ENCODE peak calls at places on chromosomes 11 and 22, in seven cellular contexts. One of them, this sample, is unnamed.

GRCh38 chr11:69491071-69492031 is 9.9 kb downstream of the LINC01488 start:
- DNase-seq in upper lobe of left lung: no peak
- DNase-seq in GM23338: no peak
- DNase-seq in stomach: no peak
- DNase-seq in HCT116: no peak
- DNase-seq in SK-N-SH: no peak
- DNase-seq in HepG2: no peak
- DNase-seq in this sample: no peak

GRCh38 chr11:65448418-65449196 is 26.0 kb downstream of the NEAT1 start:
- DNase-seq in upper lobe of left lung: peak
- DNase-seq in GM23338: peak
- DNase-seq in stomach: peak
- DNase-seq in HCT116: no peak
- DNase-seq in SK-N-SH: no peak
- DNase-seq in HepG2: no peak
- DNase-seq in this sample: no peak

GRCh38 chr22:19287889-19288288 is 3.6 kb downstream of the CLTCL1 start:
- DNase-seq in upper lobe of left lung: no peak
- DNase-seq in GM23338: no peak
- DNase-seq in stomach: no peak
- DNase-seq in HCT116: no peak
- DNase-seq in SK-N-SH: no peak
- DNase-seq in HepG2: no peak
- DNase-seq in this sample: no peak

GRCh38 chr11:125603207-125603606 is 10.6 kb downstream of the STT3A start:
- DNase-seq in upper lobe of left lung: no peak
- DNase-seq in GM23338: no peak
- DNase-seq in stomach: no peak
- DNase-seq in HCT116: no peak
- DNase-seq in SK-N-SH: no peak
- DNase-seq in HepG2: no peak
- DNase-seq in this sample: no peak

GRCh38 chr11:106288988-106289387 is 211.5 kb downstream of the AASDHPPT start:
- DNase-seq in upper lobe of left lung: no peak
- DNase-seq in GM23338: peak
- DNase-seq in stomach: no peak
- DNase-seq in HCT116: no peak
- DNase-seq in SK-N-SH: no peak
- DNase-seq in HepG2: no peak
- DNase-seq in this sample: no peak

GRCh38 chr11:106306942-106307341 is 229.5 kb downstream of the AASDHPPT start:
- DNase-seq in upper lobe of left lung: no peak
- DNase-seq in GM23338: no peak
- DNase-seq in stomach: no peak
- DNase-seq in HCT116: no peak
- DNase-seq in SK-N-SH: no peak
- DNase-seq in HepG2: no peak
- DNase-seq in this sample: no peak

GRCh38 chr11:130652671-130653335 is 204.4 kb downstream of the ADAMTS15 start:
- DNase-seq in upper lobe of left lung: peak
- DNase-seq in GM23338: no peak
- DNase-seq in stomach: peak
- DNase-seq in HCT116: no peak
- DNase-seq in SK-N-SH: no peak
- DNase-seq in HepG2: no peak
- DNase-seq in this sample: no peak

GRCh38 chr11:34644669-34645406 is 23.9 kb downstream of the EHF start:
- DNase-seq in upper lobe of left lung: no peak
- DNase-seq in GM23338: no peak
- DNase-seq in stomach: no peak
- DNase-seq in HCT116: no peak
- DNase-seq in SK-N-SH: no peak
- DNase-seq in HepG2: no peak
- DNase-seq in this sample: no peak

GRCh38 chr11:33723238-33723881 is 12.9 kb downstream of the CD59 start:
- DNase-seq in upper lobe of left lung: peak
- DNase-seq in GM23338: no peak
- DNase-seq in stomach: no peak
- DNase-seq in HCT116: peak
- DNase-seq in SK-N-SH: no peak
- DNase-seq in HepG2: no peak
- DNase-seq in this sample: no peak

GRCh38 chr22:32815059-32815458 is 13.6 kb downstream of the TIMP3 start:
- DNase-seq in upper lobe of left lung: no peak
- DNase-seq in GM23338: no peak
- DNase-seq in stomach: no peak
- DNase-seq in HCT116: no peak
- DNase-seq in SK-N-SH: no peak
- DNase-seq in HepG2: no peak
- DNase-seq in this sample: no peak

GRCh38 chr11:69697861-69698260 is 6.0 kb downstream of the FGF19 start:
- DNase-seq in upper lobe of left lung: no peak
- DNase-seq in GM23338: no peak
- DNase-seq in stomach: no peak
- DNase-seq in HCT116: no peak
- DNase-seq in SK-N-SH: no peak
- DNase-seq in HepG2: no peak
- DNase-seq in this sample: no peak

GRCh38 chr22:48333323-48333763 is 1494.3 kb downstream of the BRD1 start:
- DNase-seq in upper lobe of left lung: no peak
- DNase-seq in GM23338: no peak
- DNase-seq in stomach: no peak
- DNase-seq in HCT116: no peak
- DNase-seq in SK-N-SH: no peak
- DNase-seq in HepG2: no peak
- DNase-seq in this sample: no peak

GRCh38 chr11:69645801-69646492 is 5.0 kb downstream of the CCND1 start:
- DNase-seq in upper lobe of left lung: no peak
- DNase-seq in GM23338: no peak
- DNase-seq in stomach: no peak
- DNase-seq in HCT116: no peak
- DNase-seq in SK-N-SH: no peak
- DNase-seq in HepG2: no peak
- DNase-seq in this sample: no peak

DNA sequence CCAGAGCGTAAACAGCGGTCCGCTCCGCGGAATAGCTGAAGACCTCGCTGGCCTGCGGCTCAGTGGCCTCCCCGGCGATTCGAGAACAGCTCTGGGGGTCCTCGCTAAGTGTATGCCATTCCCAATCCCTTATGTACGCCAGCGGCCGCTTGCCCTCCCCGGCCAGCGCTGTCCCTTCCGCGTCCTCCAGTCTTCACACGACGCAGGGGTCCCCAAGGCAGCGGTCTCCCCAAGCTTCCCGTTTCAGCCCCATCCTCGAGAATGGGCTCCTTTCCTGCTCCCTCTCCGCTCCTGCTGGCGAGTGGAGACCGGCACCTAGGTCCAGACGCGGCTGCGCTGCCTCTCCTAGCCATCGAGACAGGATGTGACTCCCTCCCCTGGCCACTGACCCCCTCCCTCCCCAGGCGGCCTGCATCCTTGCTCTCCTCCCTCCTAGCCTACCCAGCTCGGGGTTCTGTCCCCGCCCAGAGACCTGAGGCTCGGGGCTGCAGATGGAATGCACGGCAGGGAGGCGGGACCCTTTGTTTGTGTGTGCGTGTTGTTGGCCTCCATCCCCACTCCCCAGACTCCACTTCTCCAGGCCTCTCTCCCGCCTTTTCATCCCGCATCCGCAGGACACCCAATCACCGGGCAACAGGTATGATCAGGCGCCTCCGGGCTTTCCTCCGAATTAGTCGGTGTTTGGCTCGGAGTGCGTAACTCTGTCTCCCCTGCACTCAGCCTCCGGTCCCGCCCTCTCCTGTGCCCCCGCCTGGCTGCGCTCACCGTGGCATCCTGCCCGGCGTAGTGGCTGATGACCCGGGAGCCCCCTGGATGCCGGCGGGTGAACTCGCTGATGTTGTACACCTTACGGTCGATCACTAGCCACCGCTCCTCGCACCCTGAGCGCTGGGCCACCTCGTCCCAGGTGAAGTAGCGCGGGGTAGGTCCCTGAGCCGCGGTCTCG is 740 bp downstream of the FADS1 start:
- DNase-seq in upper lobe of left lung: peak
- DNase-seq in GM23338: peak
- DNase-seq in stomach: peak
- DNase-seq in HCT116: peak
- DNase-seq in SK-N-SH: peak
- DNase-seq in HepG2: peak
- DNase-seq in this sample: peak
- TF ChIP-seq POLR2AphosphoS5 in upper lobe of left lung: peak
- TF ChIP-seq POLR2AphosphoS5 in GM23338: peak
- TF ChIP-seq POLR2AphosphoS5 in stomach: no peak
- TF ChIP-seq POLR2AphosphoS5 in HCT116: peak
- TF ChIP-seq POLR2AphosphoS5 in SK-N-SH: no peak
- TF ChIP-seq POLR2AphosphoS5 in HepG2: peak
- TF ChIP-seq POLR2AphosphoS5 in this sample: no peak

DNA sequence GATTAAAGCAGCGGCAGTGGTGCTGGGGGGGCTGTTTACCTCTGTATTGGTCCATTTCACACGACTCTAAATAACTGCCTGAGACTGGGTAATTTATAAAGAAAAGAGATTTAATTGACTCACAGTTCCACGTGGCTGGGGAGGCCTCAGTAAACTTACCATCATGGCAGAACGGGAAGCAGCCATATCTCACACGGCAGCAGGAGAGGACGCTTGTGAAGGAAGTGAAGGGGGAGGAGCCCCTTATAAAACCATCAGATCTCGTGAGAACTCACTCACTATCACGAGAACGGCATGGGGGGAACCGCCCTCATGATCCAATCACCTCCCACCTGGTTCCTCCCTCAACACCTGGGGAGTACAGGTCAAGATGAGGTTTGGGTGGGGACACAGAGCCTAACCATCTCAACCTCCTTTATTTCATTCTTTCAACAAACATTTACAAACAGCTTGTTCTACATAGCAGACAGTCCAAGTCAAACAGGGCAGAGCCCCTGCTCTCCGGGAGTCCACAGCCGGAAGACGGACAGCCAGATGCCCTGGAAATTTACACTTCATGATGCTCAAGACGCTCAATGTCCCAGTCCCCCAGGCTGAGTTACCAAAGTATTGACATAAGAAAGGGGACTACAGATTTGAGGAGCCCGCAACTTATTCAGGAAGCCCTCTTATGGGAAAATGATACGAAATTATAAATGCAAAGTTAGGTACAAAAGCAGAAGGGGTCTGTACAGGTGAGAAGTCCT is 26.3 kb upstream of the HMGXB4 start:
- DNase-seq in upper lobe of left lung: no peak
- DNase-seq in GM23338: no peak
- DNase-seq in stomach: no peak
- DNase-seq in HCT116: peak
- DNase-seq in SK-N-SH: peak
- DNase-seq in HepG2: peak
- DNase-seq in this sample: no peak
- TF ChIP-seq POLR2AphosphoS5 in upper lobe of left lung: no peak
- TF ChIP-seq POLR2AphosphoS5 in GM23338: no peak
- TF ChIP-seq POLR2AphosphoS5 in stomach: no peak
- TF ChIP-seq POLR2AphosphoS5 in HCT116: peak
- TF ChIP-seq POLR2AphosphoS5 in SK-N-SH: no peak
- TF ChIP-seq POLR2AphosphoS5 in HepG2: peak
- TF ChIP-seq POLR2AphosphoS5 in this sample: no peak

DNA sequence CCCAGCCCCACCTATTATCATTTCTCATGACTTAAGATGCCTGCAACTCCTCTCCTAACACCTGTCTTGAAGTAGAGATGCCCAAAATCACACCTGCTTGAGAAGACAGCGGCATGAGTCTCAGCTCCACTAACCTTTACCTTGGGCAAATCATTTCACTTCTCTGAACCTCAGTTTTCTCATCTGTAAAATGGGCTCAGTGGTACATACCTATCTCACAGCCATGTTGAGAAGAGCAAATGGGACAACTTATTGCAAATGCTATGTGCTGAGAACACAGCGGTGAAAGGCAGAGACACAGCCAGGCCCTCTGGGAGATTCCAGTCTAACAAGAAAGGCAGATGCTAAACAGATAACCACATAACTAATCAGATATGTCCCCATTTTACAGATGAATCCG is 7.8 kb downstream of the TST start:
- DNase-seq in upper lobe of left lung: no peak
- DNase-seq in GM23338: no peak
- DNase-seq in stomach: no peak
- DNase-seq in HCT116: no peak
- DNase-seq in SK-N-SH: no peak
- DNase-seq in HepG2: no peak
- DNase-seq in this sample: no peak
- TF ChIP-seq POLR2AphosphoS5 in upper lobe of left lung: no peak
- TF ChIP-seq POLR2AphosphoS5 in GM23338: no peak
- TF ChIP-seq POLR2AphosphoS5 in stomach: no peak
- TF ChIP-seq POLR2AphosphoS5 in HCT116: no peak
- TF ChIP-seq POLR2AphosphoS5 in SK-N-SH: no peak
- TF ChIP-seq POLR2AphosphoS5 in HepG2: no peak
- TF ChIP-seq POLR2AphosphoS5 in this sample: no peak

GRCh38 chr22:27133951-27134664 is 476.7 kb downstream of the MIAT start:
- DNase-seq in upper lobe of left lung: peak
- DNase-seq in GM23338: no peak
- DNase-seq in stomach: peak
- DNase-seq in HCT116: no peak
- DNase-seq in SK-N-SH: no peak
- DNase-seq in HepG2: no peak
- DNase-seq in this sample: no peak
- TF ChIP-seq POLR2AphosphoS5 in upper lobe of left lung: no peak
- TF ChIP-seq POLR2AphosphoS5 in GM23338: no peak
- TF ChIP-seq POLR2AphosphoS5 in stomach: no peak
- TF ChIP-seq POLR2AphosphoS5 in HCT116: no peak
- TF ChIP-seq POLR2AphosphoS5 in SK-N-SH: no peak
- TF ChIP-seq POLR2AphosphoS5 in HepG2: no peak
- TF ChIP-seq POLR2AphosphoS5 in this sample: no peak

DNA sequence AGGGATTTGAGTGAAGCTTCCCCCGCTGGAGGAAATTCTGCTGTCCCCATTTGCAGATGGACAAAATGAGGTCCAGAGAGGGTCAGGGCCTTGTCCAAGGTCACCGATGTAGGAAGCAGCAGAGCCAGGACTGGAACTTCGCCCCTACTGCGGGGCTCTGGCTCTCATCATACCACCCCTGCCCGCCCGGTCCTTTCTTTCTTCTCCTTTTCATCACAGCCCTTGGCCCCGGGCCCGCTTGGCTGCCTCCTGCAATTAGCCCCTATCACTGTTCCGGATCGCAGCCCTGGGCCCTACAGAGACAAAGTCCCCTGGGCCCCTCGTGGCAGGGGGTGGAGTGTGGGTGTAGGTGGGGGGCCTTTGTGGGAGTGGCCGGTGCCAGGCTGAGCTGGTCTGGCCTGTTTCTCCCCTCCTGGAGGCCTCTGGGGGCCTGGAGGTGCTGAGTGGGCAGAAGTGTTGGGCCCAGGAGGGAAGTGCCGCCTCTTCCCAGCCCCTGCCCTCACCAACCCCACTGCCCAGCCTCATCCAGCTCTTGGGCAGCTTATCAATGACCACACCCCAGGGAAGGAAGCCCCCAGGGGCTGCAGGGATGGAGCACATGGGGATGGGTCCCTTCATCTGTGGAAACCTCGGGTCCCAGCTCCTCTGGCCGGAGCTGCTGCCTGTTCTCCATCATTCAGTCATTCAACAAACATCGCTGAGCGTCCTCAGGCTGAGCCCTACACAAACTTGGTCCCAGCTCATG is 3.4 kb downstream of the EMID1 start:
- DNase-seq in upper lobe of left lung: no peak
- DNase-seq in GM23338: no peak
- DNase-seq in stomach: peak
- DNase-seq in HCT116: no peak
- DNase-seq in SK-N-SH: peak
- DNase-seq in HepG2: no peak
- DNase-seq in this sample: no peak
- TF ChIP-seq POLR2AphosphoS5 in upper lobe of left lung: no peak
- TF ChIP-seq POLR2AphosphoS5 in GM23338: no peak
- TF ChIP-seq POLR2AphosphoS5 in stomach: no peak
- TF ChIP-seq POLR2AphosphoS5 in HCT116: no peak
- TF ChIP-seq POLR2AphosphoS5 in SK-N-SH: no peak
- TF ChIP-seq POLR2AphosphoS5 in HepG2: no peak
- TF ChIP-seq POLR2AphosphoS5 in this sample: no peak